ENCODE peak calls at places on chromosomes 1 and 21, in eight cellular contexts. X, N, O, R, V, C, P and S are unnamed samples.
A peak's percentile ranks its signal among the peaks of the same experiment; 100 is the strongest.

GRCh38 chr1:241270016-241270415 is 87.0 kb downstream of the RGS7 start:
- DNase-seq in P (no peak), R (no peak), O (no peak), N (no peak), V (no peak), X (no peak), C (no peak), S (no peak)

GRCh38 chr1:101244842-101245574 is 8.2 kb downstream of the S1PR1 start:
- DNase-seq in C (no peak), P (no peak), O (no peak), R (no peak), X (no peak), N (no peak), V (no peak), S (no peak)

GRCh38 chr1:227886993-227887696 is 60.6 kb downstream of the WNT9A start:
- DNase-seq in P (peak; percentile 66), V (peak; percentile 61), X (no peak), O (peak; percentile 80), R (no peak), C (peak; percentile 45), N (no peak), S (peak; percentile 66)

GRCh38 chr1:246068619-246069509 is 438.2 kb downstream of the SMYD3 start:
- DNase-seq in V (no peak), P (no peak), O (no peak), X (no peak), C (no peak), N (no peak), R (no peak), S (no peak)

GRCh38 chr1:7474786-7475502 is 296.2 kb upstream of the VAMP3 start:
- DNase-seq in C (no peak), X (no peak), R (no peak), V (peak; percentile 33), N (peak; percentile 57), P (no peak), O (no peak), S (no peak)

GRCh38 chr1:39488012-39488545 is 3.4 kb upstream of the BMP8A start:
- DNase-seq in P (no peak), X (no peak), N (no peak), V (no peak), R (no peak), C (no peak), O (peak; percentile 16), S (no peak)

GRCh38 chr21:45573452-45574035 is 31.3 kb upstream of the SLC19A1 start:
- DNase-seq in O (peak; percentile 35), N (no peak), V (no peak), R (no peak), P (no peak), C (no peak), X (no peak), S (peak; percentile 34)

GRCh38 chr21:29904359-29905282 is 35.2 kb downstream of the GRIK1 start:
- DNase-seq in O (no peak), C (no peak), P (peak; percentile 89), X (no peak), N (no peak), V (no peak), R (no peak), S (no peak)

GRCh38 chr1:36366091-36366661 is 19.5 kb downstream of the STK40 start:
- DNase-seq in C (peak; percentile 53), P (peak; percentile 55), R (no peak), N (no peak), V (peak; percentile 78), X (peak; percentile 55), O (no peak), S (peak; percentile 75)

GRCh38 chr1:204431310-204432184 is 19.9 kb upstream of the PPP1R15B start:
- DNase-seq in V (peak; percentile 84), R (peak; percentile 53), X (peak; percentile 62), O (peak; percentile 93), N (peak; percentile 79), P (peak; percentile 88), C (peak; percentile 72), S (peak; percentile 89)

GRCh38 chr1:150106331-150106730 is 38.8 kb downstream of the VPS45 start:
- DNase-seq in N (no peak), P (no peak), O (no peak), V (no peak), C (no peak), X (peak; percentile 44), R (no peak), S (no peak)

GRCh38 chr1:171801395-171801990 is 20.0 kb downstream of the METTL13 start:
- DNase-seq in P (peak; percentile 65), C (peak; percentile 58), N (peak; percentile 50), V (peak; percentile 73), X (no peak), R (no peak), O (no peak), S (no peak)

GRCh38 chr1:160997323-160998038 is 23.5 kb downstream of the F11R start:
- DNase-seq in C (peak; percentile 74), V (peak; percentile 49), N (peak; percentile 80), P (peak; percentile 63), X (peak; percentile 32), R (no peak), O (no peak), S (peak; percentile 75)

GRCh38 chr1:110617116-110617515 is 11.0 kb upstream of the KCNA2 start:
- DNase-seq in R (no peak), C (no peak), P (no peak), N (no peak), X (no peak), O (no peak), V (no peak), S (no peak)

GRCh38 chr1:66679140-66679539 is 73.1 kb upstream of the DYNLT5 start:
- DNase-seq in R (no peak), P (no peak), O (no peak), V (no peak), X (no peak), N (no peak), C (no peak), S (no peak)

GRCh38 chr1:65395887-65396612 is 24.4 kb upstream of the LEPR start:
- DNase-seq in X (no peak), R (no peak), C (peak; percentile 59), O (no peak), N (no peak), V (no peak), P (no peak), S (no peak)

GRCh38 chr1:163401211-163401610 is 79.5 kb downstream of the NUF2 start:
- DNase-seq in V (no peak), C (no peak), P (no peak), O (no peak), X (no peak), N (no peak), R (no peak), S (no peak)

GRCh38 chr1:163399976-163400375 is 78.2 kb downstream of the NUF2 start:
- DNase-seq in P (no peak), C (no peak), O (no peak), X (no peak), R (no peak), N (no peak), V (peak; percentile 26), S (no peak)

GRCh38 chr1:163395767-163396166 is 74.0 kb downstream of the NUF2 start:
- DNase-seq in V (no peak), C (no peak), N (no peak), P (peak; percentile 8), R (no peak), O (no peak), X (no peak), S (no peak)

GRCh38 chr1:163398980-163399379 is 77.2 kb downstream of the NUF2 start:
- DNase-seq in P (no peak), R (no peak), V (no peak), C (no peak), O (no peak), N (no peak), X (no peak), S (no peak)
- H3K9me3 ChIP-seq in P (no peaks in the 10 kb centered on the region), R (no peaks in the 10 kb centered on the region), V (no peaks in the 10 kb centered on the region), C (no peaks in the 10 kb centered on the region), O (no peaks in the 10 kb centered on the region), N (no peaks in the 10 kb centered on the region), X (no peaks in the 10 kb centered on the region), S (no peaks in the 10 kb centered on the region)

GRCh38 chr1:231214918-231215675 is 25.9 kb upstream of the GNPAT start:
- DNase-seq in R (no peak), O (no peak), C (no peak), X (no peak), P (no peak), N (no peak), V (no peak), S (no peak)
- H3K9me3 ChIP-seq in R (no peaks in the 10 kb centered on the region), O (no peaks in the 10 kb centered on the region), C (no peaks in the 10 kb centered on the region), X (no peaks in the 10 kb centered on the region), P (no peaks in the 10 kb centered on the region), N (no peaks in the 10 kb centered on the region), V (no peaks in the 10 kb centered on the region), S (no peaks in the 10 kb centered on the region)

DNA sequence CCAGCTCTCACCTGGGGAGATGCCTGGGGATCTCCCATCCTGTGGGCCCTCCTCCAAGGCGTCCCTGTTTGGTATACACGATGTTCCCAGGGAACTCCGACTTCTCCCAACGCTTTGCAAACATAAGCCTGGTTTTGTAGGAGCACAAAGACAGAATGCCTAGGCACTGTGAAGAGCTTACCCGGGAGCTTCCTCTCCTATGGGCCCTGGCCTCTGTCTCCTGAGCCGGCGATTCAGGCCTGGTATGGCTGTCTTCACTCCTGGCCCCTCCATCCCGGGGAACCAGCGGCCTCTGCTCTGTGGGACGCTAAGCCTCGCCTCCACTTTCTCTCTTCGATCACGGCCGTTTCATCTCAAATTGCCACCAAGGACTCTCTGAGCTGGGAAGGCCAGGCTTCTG is 59.6 kb upstream of the ACTRT2 start:
- DNase-seq in R (no peak), N (no peak), X (no peak), P (no peak), C (no peak), V (no peak), O (no peak), S (no peak)
- H3K9me3 ChIP-seq in R (peaks cover 10% of the 10 kb centered on the region), N (peaks cover 5% of the 10 kb centered on the region), X (no peaks in the 10 kb centered on the region), P (no peaks in the 10 kb centered on the region), C (peaks cover 16% of the 10 kb centered on the region), V (peaks cover 11% of the 10 kb centered on the region), O (no peaks in the 10 kb centered on the region), S (peaks cover 17% of the 10 kb centered on the region)

GRCh38 chr1:248737457-248737856 is 18.1 kb downstream of the LYPD8 start:
- DNase-seq in R (no peak), X (no peak), O (no peak), N (no peak), V (no peak), C (no peak), P (no peak), S (no peak)

GRCh38 chr1:248736992-248737391 is 18.6 kb downstream of the LYPD8 start:
- DNase-seq in R (no peak), C (no peak), N (no peak), O (no peak), X (no peak), V (no peak), P (no peak), S (no peak)

GRCh38 chr1:248740876-248741275 is 14.7 kb downstream of the LYPD8 start:
- DNase-seq in X (no peak), N (no peak), P (no peak), C (no peak), O (no peak), R (no peak), V (no peak), S (no peak)

DNA sequence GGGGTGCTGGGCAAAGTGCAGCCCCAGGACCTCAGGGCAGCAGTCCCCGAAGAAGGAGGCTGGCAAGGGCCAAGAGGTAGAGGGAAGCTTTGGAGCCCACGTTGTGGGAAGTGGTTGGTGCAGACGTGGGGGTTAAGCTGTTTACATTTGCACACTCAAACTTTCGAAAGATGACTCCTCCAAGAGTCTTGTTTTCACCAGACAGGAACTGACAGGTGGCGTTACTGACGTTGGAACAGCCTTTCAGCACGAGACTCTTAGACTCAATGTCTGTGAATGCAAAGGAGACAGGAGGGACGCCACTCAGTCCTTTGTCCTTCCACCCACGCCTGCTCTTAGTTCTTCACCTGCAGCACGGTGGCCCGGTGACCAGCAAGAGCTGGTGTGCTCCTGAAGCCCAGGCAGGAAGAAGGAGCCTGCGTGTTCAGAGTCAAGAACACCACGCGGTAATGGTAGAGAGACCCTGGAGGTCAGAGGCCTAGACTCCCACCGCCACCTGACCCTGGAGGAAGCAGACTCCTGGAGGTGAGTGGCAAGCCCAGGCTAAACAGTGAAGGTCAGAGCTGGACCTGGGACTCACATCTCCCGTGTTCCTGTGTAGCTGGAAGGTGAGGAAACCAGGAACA is 15.9 kb downstream of the LYPD8 start:
- DNase-seq in O (no peak), R (no peak), X (no peak), V (no peak), C (no peak), N (no peak), P (no peak), S (no peak)
- H3K9me3 ChIP-seq in O (no peaks in the 10 kb centered on the region), R (no peaks in the 10 kb centered on the region), X (no peaks in the 10 kb centered on the region), V (peaks cover 4% of the 10 kb centered on the region), C (peaks cover 5% of the 10 kb centered on the region), N (peaks cover 2% of the 10 kb centered on the region), P (no peaks in the 10 kb centered on the region), S (no peaks in the 10 kb centered on the region)